ENCODE peak calls at places on chromosomes 2 and 18, in six cellular contexts. X, D, R, J, N and B are unnamed samples.

GRCh38 chr2:230472619-230473018 is 56.6 kb downstream of the SP100 start:
- DNase-seq in R (peak; percentile 39), X (no peak), N (no peak), J (no peak), D (no peak), B (no peak)

GRCh38 chr2:26970928-26971627 is 641 bp downstream of the MAPRE3 start:
- DNase-seq in N (no peak), X (peak; percentile 60), D (no peak), R (no peak), J (no peak), B (no peak)

GRCh38 chr18:31505161-31505560 is 7.2 kb downstream of the DSG2 start:
- DNase-seq in J (no peak), N (no peak), X (no peak), R (no peak), D (no peak), B (no peak)

GRCh38 chr2:5164806-5165525 is 527.2 kb upstream of the SOX11 start:
- DNase-seq in N (no peak), R (no peak), J (no peak), X (no peak), D (no peak), B (no peak)

GRCh38 chr18:38481576-38481975 is 916.0 kb upstream of the CELF4 start:
- DNase-seq in J (no peak), D (no peak), R (no peak), X (no peak), N (no peak), B (no peak)

GRCh38 chr2:6186332-6187100 is 494.3 kb downstream of the SOX11 start:
- DNase-seq in X (no peak), N (peak; percentile 89), D (no peak), J (no peak), R (peak; percentile 92), B (no peak)

GRCh38 chr2:37324536-37324785 is 172 bp downstream of the PRKD3 start:
- DNase-seq in N (peak; percentile 86), D (peak; percentile 71), X (peak; percentile 89), J (peak; percentile 68), R (peak; percentile 48), B (no peak)

GRCh38 chr2:215746507-215747243 is 266.7 kb downstream of the MREG start:
- DNase-seq in N (no peak), D (no peak), X (no peak), R (no peak), J (no peak), B (no peak)

GRCh38 chr2:176892818-176893217 is 319.8 kb upstream of the HNRNPA3 start:
- DNase-seq in R (no peak), D (no peak), N (no peak), X (no peak), J (no peak), B (no peak)

GRCh38 chr2:1767939-1768691 is 23.8 kb upstream of the PXDN start:
- DNase-seq in D (no peak), J (no peak), N (no peak), X (no peak), R (no peak), B (no peak)

GRCh38 chr2:205660521-205661124 is 21.7 kb upstream of the NRP2 start:
- DNase-seq in X (no peak), R (no peak), D (no peak), N (peak; percentile 10), J (no peak), B (no peak)

GRCh38 chr2:67318014-67318413 is 79.1 kb upstream of the ETAA1 start:
- DNase-seq in R (no peak), X (no peak), N (no peak), D (no peak), J (no peak), B (no peak)

GRCh38 chr2:39429738-39430137 is 7.3 kb downstream of the MAP4K3 start:
- DNase-seq in X (no peak), R (peak; percentile 22), J (no peak), D (no peak), N (no peak), B (no peak)

DNA sequence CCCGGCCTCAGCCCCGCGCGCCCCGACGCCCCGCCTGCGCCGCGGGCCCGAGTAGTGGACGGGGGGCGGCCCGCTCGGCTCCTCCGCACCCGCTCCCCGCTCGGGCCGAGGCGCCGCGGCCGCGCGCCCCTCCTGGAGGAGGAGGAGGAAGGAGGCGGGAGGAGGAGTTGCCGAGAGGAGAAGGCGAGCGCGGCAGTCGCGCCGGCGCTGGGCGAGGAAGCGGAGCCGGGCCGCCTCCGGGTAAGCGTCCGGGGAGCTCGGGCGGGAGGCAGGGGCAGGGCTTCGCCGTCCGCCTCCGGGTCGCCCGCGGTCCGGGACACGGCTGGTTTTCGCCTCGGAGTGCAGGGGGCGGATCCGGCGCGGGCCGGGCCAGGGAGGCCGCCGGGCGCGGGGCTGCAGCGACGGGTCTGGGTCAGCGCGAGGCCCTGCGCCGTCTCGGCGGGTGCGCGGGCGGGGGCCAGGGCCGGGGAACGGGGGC is at the start of gene SOCS6:
- DNase-seq in R (peak; percentile 53), D (peak; percentile 11), N (peak; percentile 68), X (peak; percentile 41), J (no peak), B (no peak)
- H3K27me3 ChIP-seq in R (no peaks in the 10 kb centered on the region), D (peaks cover 11% of the 10 kb centered on the region), N (no peaks in the 10 kb centered on the region), X (no peaks in the 10 kb centered on the region), J (no peaks in the 10 kb centered on the region), B (no peaks in the 10 kb centered on the region)

GRCh38 chr2:12918841-12919445 is 202.2 kb downstream of the TRIB2 start:
- DNase-seq in X (no peak), D (no peak), J (no peak), R (no peak), N (peak; percentile 54), B (no peak)
- H3K27ac ChIP-seq in X (no peak overlapping the region), D (no peak overlapping the region), J (no peak overlapping the region), R (no peak overlapping the region), N (peak overlapping the region; percentile 72), B (no peak overlapping the region)

GRCh38 chr2:61065706-61066688 is at the start of gene SANBR:
- DNase-seq in J (peak; percentile 84), N (peak; percentile 89), R (peak; percentile 86), D (peak; percentile 77), X (peak; percentile 98), B (peak; percentile 71)
- H3K27me3 ChIP-seq in J (no peaks in the 10 kb centered on the region), N (no peaks in the 10 kb centered on the region), R (no peaks in the 10 kb centered on the region), D (no peaks in the 10 kb centered on the region), X (no peaks in the 10 kb centered on the region), B (no peaks in the 10 kb centered on the region)

DNA sequence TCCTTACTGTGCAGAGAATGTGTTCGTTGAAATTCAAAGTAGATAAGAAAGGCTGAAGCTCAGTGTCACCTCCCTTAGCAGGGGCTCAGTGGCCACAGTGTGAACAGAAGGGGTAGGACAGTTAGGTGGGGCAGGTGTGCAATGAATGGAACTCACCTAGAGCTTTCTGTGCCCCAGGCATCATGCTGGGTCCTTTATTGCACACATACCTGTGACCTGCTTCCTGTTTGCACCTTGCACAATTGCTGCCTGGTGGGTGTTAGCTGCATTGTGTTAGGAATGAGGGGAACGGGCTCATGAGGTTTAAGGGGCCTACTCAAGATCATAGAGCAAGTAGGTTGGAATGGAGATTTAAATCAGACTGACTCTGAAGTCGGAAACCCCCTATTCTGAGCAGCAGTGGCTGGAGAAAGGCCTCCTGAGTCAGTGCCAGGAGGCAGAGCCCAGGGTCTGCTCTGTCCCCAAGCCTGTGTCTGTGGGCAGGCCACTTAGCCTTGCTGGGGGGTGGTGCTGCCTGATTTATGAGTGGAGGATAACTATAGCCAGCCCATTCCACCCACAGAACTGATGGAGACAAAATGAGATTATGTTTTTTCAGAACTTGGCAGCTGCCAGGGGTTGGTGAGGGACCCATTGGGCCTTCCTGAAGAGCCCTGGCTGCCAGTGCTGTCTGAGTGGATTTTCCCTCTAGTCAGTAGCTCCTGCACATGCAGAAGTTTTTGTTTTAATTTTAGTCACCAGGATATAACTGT is 76.2 kb downstream of the NPAS2 start:
- DNase-seq in N (no peak), X (no peak), R (peak; percentile 80), J (no peak), D (no peak), B (no peak)
- H3K27ac ChIP-seq in N (no peak overlapping the region), X (no peak overlapping the region), R (peak overlapping the region; percentile 80), J (no peak overlapping the region), D (no peak overlapping the region), B (no peak overlapping the region)

GRCh38 chr2:218956039-218956438 is 3.4 kb upstream of the CDK5R2 start:
- DNase-seq in J (no peak), X (peak; percentile 64), D (no peak), N (no peak), R (no peak), B (no peak)

GRCh38 chr2:218957685-218958084 is 1.8 kb upstream of the CDK5R2 start:
- DNase-seq in R (peak; percentile 50), X (no peak), N (no peak), J (no peak), D (no peak), B (no peak)

GRCh38 chr2:218952160-218952559 is 7.3 kb upstream of the CDK5R2 start:
- DNase-seq in J (no peak), D (no peak), N (no peak), R (no peak), X (no peak), B (no peak)

GRCh38 chr2:218953366-218953954 is 6.0 kb upstream of the CDK5R2 start:
- DNase-seq in D (no peak), X (peak; percentile 34), R (no peak), J (no peak), N (no peak), B (no peak)

DNA sequence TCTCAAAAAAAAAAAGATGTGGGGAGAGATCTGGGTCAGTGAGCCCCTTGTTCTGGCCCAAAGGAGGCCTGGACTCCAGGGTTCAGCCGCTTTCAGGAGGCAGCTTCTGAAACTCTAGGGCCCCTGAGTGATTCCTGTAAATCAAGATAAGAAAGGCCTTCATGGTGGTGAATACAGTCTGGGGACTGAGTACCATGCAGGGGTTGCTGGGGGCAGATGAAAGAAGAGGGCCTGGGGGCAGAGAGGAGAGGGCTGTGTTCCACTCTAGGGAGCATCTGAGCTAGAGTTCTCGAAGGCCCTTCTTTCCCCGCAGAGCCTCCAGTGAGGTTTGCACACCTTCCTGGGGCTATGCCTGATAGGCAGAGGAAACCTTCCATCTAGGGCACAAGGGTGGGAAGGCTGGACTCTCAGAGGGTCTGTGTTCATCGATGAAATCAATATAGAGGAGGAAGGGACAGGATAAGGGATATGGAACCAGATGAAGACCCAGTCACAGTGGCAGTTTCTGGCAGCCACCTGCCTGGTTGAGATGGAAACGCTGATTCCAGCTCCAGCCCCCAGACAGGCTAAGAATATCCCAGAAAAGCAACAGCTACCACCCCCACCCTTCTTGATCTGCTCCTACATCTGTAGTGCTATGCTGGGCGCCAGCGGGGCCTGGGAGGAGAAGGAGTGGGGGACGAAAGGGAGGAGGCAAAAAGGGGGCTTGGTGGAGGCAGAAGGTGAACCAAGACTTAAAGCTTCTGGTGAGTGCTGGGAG is 4.7 kb upstream of the CDK5R2 start:
- DNase-seq in J (no peak), N (no peak), R (no peak), X (peak; percentile 59), D (no peak), B (no peak)
- H3K27me3 ChIP-seq in J (peaks cover 16% of the 10 kb centered on the region), N (peaks cover 13% of the 10 kb centered on the region), R (no peaks in the 10 kb centered on the region), X (no peaks in the 10 kb centered on the region), D (peaks cover 54% of the 10 kb centered on the region), B (no peaks in the 10 kb centered on the region)

DNA sequence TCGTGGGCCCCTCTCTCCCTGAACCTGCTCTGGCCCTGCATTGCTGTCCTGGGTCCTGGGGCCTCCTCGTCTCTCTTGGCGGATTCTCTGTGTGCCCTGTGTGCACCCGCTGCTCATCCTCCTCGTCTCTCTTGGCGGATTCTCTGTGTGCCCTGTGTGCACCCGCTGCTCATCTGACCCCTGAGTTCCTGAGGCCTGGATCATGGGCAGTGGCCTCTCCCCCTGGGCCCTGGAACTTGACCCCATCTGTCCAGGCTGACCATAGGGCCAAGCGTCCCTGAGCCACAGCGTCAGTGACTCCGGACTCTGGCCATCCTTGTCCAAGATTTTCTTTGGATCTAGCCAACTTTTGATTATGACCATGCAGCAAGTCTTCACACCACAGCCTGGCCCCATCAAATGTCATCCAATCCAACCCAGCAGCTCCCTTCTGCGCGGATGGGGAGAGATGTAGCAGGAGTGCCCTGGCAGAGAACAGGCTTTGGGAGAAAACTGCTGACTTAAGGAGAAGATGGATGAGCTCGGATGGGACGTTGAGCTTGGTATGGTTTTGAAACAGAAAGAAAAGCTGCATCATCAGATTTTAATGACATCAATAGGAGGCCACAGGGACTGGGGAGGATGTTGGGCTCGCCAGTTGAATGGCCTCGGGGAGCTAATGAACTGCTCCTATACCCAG is 455.1 kb upstream of the HS6ST1 start:
- DNase-seq in R (no peak), J (no peak), D (no peak), X (no peak), N (no peak), B (no peak)
- H3K27ac ChIP-seq in R (no peak overlapping the region), J (no peak overlapping the region), D (no peak overlapping the region), X (no peak overlapping the region), N (no peak overlapping the region), B (no peak overlapping the region)